ENCODE peak calls at places on chromosomes 2 and 18, in five cellular contexts. O, G, H, B and T are unnamed samples.

GRCh38 chr2:191231995-191232394 is 13.2 kb upstream of the MYO1B start:
- DNase-seq in O (no peak), G (peak; percentile 48), H (no peak), B (no peak), T (no peak)

GRCh38 chr18:23250893-23251656 is 115.8 kb downstream of the CABLES1 start:
- DNase-seq in O (no peak), G (no peak), H (peak; percentile 53), B (no peak), T (no peak)

GRCh38 chr2:121480826-121481225 is 49.9 kb upstream of the RNU4ATAC start:
- DNase-seq in O (no peak), G (peak; percentile 92), H (peak; percentile 24), B (no peak), T (no peak)

GRCh38 chr2:226836548-226836885 is 663 bp downstream of the RHBDD1 start:
- DNase-seq in O (no peak), G (no peak), H (no peak), B (no peak), T (no peak)

GRCh38 chr2:33209976-33210375 is 263.2 kb downstream of the LTBP1 start:
- DNase-seq in O (no peak), G (peak; percentile 55), H (no peak), B (no peak), T (no peak)

GRCh38 chr2:119011162-119011909 is 69.3 kb downstream of the MARCO start:
- DNase-seq in O (peak; percentile 70), G (peak; percentile 5), H (no peak), B (no peak), T (no peak)

GRCh38 chr2:127563458-127564428 is 28.3 kb downstream of the MYO7B start:
- DNase-seq in O (no peak), G (no peak), H (no peak), B (no peak), T (no peak)

GRCh38 chr2:197620113-197620512 is 55.3 kb downstream of the RFTN2 start:
- DNase-seq in O (no peak), G (no peak), H (no peak), B (no peak), T (no peak)

GRCh38 chr18:30150466-30151019 is 892.0 kb downstream of the DSC3 start:
- DNase-seq in O (no peak), G (no peak), H (no peak), B (no peak), T (no peak)

GRCh38 chr2:20215183-20216040 is 9.5 kb downstream of the SDC1 start:
- DNase-seq in O (no peak), G (no peak), H (no peak), B (no peak), T (no peak)

GRCh38 chr2:63054812-63055509 is 4.3 kb downstream of the OTX1 start:
- DNase-seq in O (no peak), G (no peak), H (no peak), B (no peak), T (no peak)

GRCh38 chr2:39411186-39411944 is 25.7 kb downstream of the MAP4K3 start:
- DNase-seq in O (no peak), G (peak; percentile 96), H (no peak), B (no peak), T (no peak)

GRCh38 chr2:236065756-236066155 is 102.4 kb downstream of the GBX2 start:
- DNase-seq in O (no peak), G (no peak), H (no peak), B (no peak), T (no peak)

GRCh38 chr18:23307567-23308295 is 145.4 kb upstream of the RIOK3 start:
- DNase-seq in O (no peak), G (peak; percentile 58), H (peak; percentile 31), B (no peak), T (no peak)

GRCh38 chr2:224837066-224837465 is 120.9 kb upstream of the CCDC195 start:
- DNase-seq in O (no peak), G (no peak), H (no peak), B (no peak), T (no peak)

GRCh38 chr2:224835405-224835804 is 119.2 kb upstream of the CCDC195 start:
- DNase-seq in O (no peak), G (no peak), H (no peak), B (no peak), T (no peak)

GRCh38 chr2:224836263-224836662 is 120.1 kb upstream of the CCDC195 start:
- DNase-seq in O (no peak), G (peak; percentile 48), H (no peak), B (no peak), T (no peak)

GRCh38 chr2:224833986-224834385 is 117.8 kb upstream of the CCDC195 start:
- DNase-seq in O (no peak), G (no peak), H (no peak), B (no peak), T (no peak)

GRCh38 chr2:224832207-224832606 is 116.0 kb upstream of the CCDC195 start:
- DNase-seq in O (no peak), G (peak; percentile 65), H (no peak), B (no peak), T (no peak)
- TF ChIP-seq POLR2A in O (no peak), G (no peak), H (no peak), B (no peak), T (no peak)

DNA sequence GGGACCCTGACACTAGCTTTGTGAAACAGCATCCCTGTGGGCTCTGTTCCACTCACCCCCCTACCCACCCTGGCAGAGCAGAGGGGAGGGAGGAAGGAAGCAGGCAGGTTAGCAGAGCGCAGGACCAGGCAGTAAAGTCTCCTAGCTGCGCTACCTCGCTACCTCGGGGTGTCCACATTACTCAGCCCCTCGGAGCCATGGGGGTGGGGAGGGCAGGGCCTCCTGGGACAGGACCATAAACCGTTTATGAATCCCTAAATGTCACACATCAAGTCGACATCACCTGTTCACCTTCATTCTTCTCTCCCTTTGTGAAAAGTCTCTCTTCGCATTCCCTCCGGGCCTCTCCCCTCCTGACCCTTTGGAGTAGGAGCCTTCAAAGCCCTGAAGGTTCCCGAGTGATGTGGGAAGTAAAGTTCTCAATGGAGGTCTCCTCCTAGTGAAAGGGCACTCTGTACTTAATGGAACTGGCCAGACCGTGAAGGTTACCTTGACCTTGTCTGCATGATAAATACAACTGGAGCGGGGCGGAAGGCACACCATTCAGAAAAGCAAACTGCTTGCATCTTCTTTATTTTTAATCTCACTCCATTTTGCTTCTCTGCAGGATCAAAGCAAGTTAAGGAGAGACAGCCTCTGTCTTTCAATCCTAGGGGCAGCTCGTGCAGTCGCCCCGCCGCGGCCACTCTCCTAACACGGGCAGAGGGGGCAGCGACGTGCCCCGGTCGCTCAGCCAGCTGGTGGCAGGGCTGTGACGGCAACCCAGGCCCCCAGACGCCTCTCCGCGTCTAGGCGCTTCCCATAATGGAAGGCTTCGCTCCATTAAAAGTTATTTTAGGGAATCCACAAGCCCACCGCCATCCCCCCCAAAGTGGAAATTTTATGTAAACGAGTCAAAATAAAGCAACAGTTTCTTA is 23.8 kb upstream of the SMAD7 start:
- DNase-seq in O (no peak), G (no peak), H (no peak), B (no peak), T (no peak)
- H3K4me3 ChIP-seq in O (peak overlapping the region; percentile 71), G (peak overlapping the region; percentile 76), H (peak overlapping the region; percentile 89), B (peak overlapping the region; percentile 54), T (no peak overlapping the region)

GRCh38 chr2:73268831-73269685 is 15.2 kb downstream of the FBXO41 start:
- DNase-seq in O (peak; percentile 63), G (peak; percentile 11), H (no peak), B (no peak), T (no peak)
- TF ChIP-seq POLR2A in O (no peak), G (no peak), H (no peak), B (no peak), T (no peak)

GRCh38 chr2:171181067-171182049 is 20.7 kb upstream of the TLK1 start:
- DNase-seq in O (no peak), G (no peak), H (no peak), B (no peak), T (no peak)

GRCh38 chr2:171185165-171185818 is 24.6 kb upstream of the TLK1 start:
- DNase-seq in O (no peak), G (no peak), H (no peak), B (no peak), T (no peak)

GRCh38 chr2:171187177-171187576 is 26.5 kb upstream of the TLK1 start:
- DNase-seq in O (no peak), G (no peak), H (no peak), B (no peak), T (no peak)

GRCh38 chr2:171187819-171188218 is 27.1 kb upstream of the TLK1 start:
- DNase-seq in O (no peak), G (no peak), H (no peak), B (no peak), T (no peak)

DNA sequence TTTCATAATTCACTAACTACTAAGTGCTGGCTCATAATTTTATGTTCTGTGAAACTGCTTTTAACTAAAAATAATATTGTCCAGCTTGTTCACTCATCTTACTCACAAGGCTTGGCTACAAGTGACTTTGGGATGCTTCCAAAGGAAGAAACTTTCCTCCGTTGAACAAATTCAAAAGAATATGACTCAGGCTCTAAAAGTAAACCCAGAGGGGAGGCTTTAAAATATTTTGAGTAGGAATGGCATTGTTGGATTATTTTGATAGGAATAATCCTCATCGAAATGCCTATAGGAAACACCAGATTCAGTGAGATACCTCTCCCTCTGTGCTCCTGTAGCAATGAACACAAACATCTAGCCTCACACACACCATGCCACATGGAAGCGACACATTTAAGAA is 25.2 kb upstream of the TLK1 start:
- DNase-seq in O (no peak), G (peak; percentile 87), H (no peak), B (no peak), T (no peak)
- H3K4me3 ChIP-seq in O (no peak overlapping the region), G (no peak overlapping the region), H (no peak overlapping the region), B (no peak overlapping the region), T (no peak overlapping the region)

GRCh38 chr2:111194835-111195621 is 74.3 kb downstream of the BCL2L11 start:
- DNase-seq in O (no peak), G (no peak), H (no peak), B (no peak), T (no peak)

GRCh38 chr2:111192778-111193368 is 72.2 kb downstream of the BCL2L11 start:
- DNase-seq in O (no peak), G (no peak), H (no peak), B (no peak), T (no peak)

GRCh38 chr2:111189106-111189505 is 68.4 kb downstream of the BCL2L11 start:
- DNase-seq in O (no peak), G (no peak), H (no peak), B (no peak), T (no peak)

GRCh38 chr2:111190816-111191540 is 70.3 kb downstream of the BCL2L11 start:
- DNase-seq in O (no peak), G (no peak), H (no peak), B (no peak), T (no peak)

DNA sequence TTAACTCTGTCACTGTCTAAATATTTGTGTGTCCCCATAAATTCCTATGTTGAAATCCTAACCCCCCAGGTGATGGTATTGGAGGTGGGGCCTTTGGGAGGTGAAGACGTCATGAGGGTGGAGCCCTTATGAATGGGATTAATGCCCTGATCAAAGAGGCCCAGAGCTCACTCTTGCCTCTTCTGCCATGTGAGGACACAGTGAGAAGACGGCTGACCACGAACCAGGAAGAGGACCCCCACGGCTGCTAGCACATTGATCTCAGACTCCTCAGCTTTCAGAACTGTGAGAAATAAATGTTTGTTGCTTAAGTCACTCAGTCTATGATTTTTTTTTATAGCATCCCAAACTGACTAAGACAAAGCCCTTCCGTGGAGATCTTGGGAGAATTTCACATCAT is 71.2 kb downstream of the BCL2L11 start:
- DNase-seq in O (no peak), G (no peak), H (no peak), B (no peak), T (no peak)
- TF ChIP-seq POLR2A in O (no peak), G (no peak), H (no peak), B (no peak), T (no peak)